ENCODE peak calls at places on chromosomes 4 and X, in four cellular contexts. G is stimulated activated CD4-positive, alpha-beta T cell treated with anti-CD3 and anti-CD28 coated beads, Interleukin-15, amount 100 ng/mL, for 24 hours; B is stimulated activated CD8-positive, alpha-beta memory T cell treated with anti-CD3 and anti-CD28 coated beads, Interleukin-4, amount 100 ng/mL, for 1 hour; F is thoracic aorta. W is an unnamed sample.

GRCh38 chrX:118226060-118226428 is 109.4 kb upstream of the KLHL13 start:
- DNase-seq in G (no peak), B (no peak), F (no peak), W (no peak)

GRCh38 chr4:73897380-73898136 is 28.4 kb downstream of the CXCL1 start:
- DNase-seq in G (no peak), B (no peak), F (no peak), W (no peak)

GRCh38 chr4:17771284-17771908 is 10.0 kb downstream of the FAM184B start:
- DNase-seq in G (no peak), B (no peak), F (no peak), W (no peak)

GRCh38 chr4:79249879-79250503 is 75.9 kb downstream of the NAA11 start:
- DNase-seq in G (no peak), B (no peak), F (no peak), W (no peak)

GRCh38 chr4:7322166-7322991 is 112.4 kb downstream of the PSAPL1 start:
- DNase-seq in G (no peak), B (no peak), F (no peak), W (no peak)

GRCh38 chr4:36374836-36375511 is 93.6 kb downstream of the DTHD1 start:
- DNase-seq in G (no peak), B (no peak), F (no peak), W (no peak)

GRCh38 chr4:175330236-175330635 is 412.1 kb downstream of the ADAM29 start:
- DNase-seq in G (no peak), B (no peak), F (no peak), W (no peak)

GRCh38 chrX:25524150-25524549 is 508.4 kb upstream of the ARX start:
- DNase-seq in G (no peak), B (no peak), F (no peak), W (no peak)

GRCh38 chr4:124121511-124121934 is 591.0 kb downstream of the ANKRD50 start:
- DNase-seq in G (no peak), B (no peak), F (no peak), W (no peak)

GRCh38 chr4:167117273-167117672 is 117.0 kb downstream of the SPOCK3 start:
- DNase-seq in G (no peak), B (no peak), F (no peak), W (no peak)

GRCh38 chr4:17367201-17367600 is 144.7 kb downstream of the QDPR start:
- DNase-seq in G (no peak), B (no peak), F (no peak), W (no peak)

GRCh38 chr4:3340703-3341088 is 47.9 kb downstream of the RGS12 start:
- DNase-seq in G (no peak), B (no peak), F (no peak), W (no peak)

GRCh38 chrX:78886550-78886949 is 58.6 kb upstream of the P2RY10 start:
- DNase-seq in G (no peak), B (no peak), F (no peak), W (no peak)

GRCh38 chrX:142089193-142089592 is 115.9 kb downstream of the MAGEC2 start:
- DNase-seq in G (no peak), B (no peak), F (no peak), W (no peak)

GRCh38 chr4:40484346-40484745 is 145.3 kb downstream of the RBM47 start:
- DNase-seq in G (no peak), B (no peak), F (no peak), W (no peak)

GRCh38 chrX:49756692-49757091 is 60.9 kb upstream of the PAGE1 start:
- DNase-seq in G (no peak), B (no peak), F (no peak), W (no peak)

GRCh38 chr4:158796370-158797140 is 27.7 kb downstream of the FNIP2 start:
- DNase-seq in G (no peak), B (no peak), F (no peak), W (no peak)

GRCh38 chr4:24141836-24142235 is 252.0 kb upstream of the PPARGC1A start:
- DNase-seq in G (no peak), B (no peak), F (no peak), W (no peak)

GRCh38 chr4:25291158-25291733 is 21.3 kb upstream of the ZCCHC4 start:
- DNase-seq in G (no peak), B (no peak), F (no peak), W (no peak)

GRCh38 chrX:35625714-35626113 is 172.4 kb upstream of the MAGEB16 start:
- DNase-seq in G (no peak), B (no peak), F (no peak), W (no peak)

GRCh38 chr4:183314336-183314735 is 5.7 kb downstream of the CLDN22 start:
- DNase-seq in G (no peak), B (no peak), F (no peak), W (no peak)

GRCh38 chrX:40474205-40474626 is 106.6 kb upstream of the ATP6AP2 start:
- DNase-seq in G (no peak), B (no peak), F (no peak), W (no peak)

GRCh38 chr4:40211224-40212185 is 14.7 kb downstream of the RHOH start:
- DNase-seq in G (no peak), B (no peak), F (no peak), W (no peak)

GRCh38 chr4:94649381-94650128 is 108.2 kb upstream of the BMPR1B start:
- DNase-seq in G (no peak), B (no peak), F (no peak), W (no peak)

GRCh38 chr4:123564758-123565346 is 168.3 kb downstream of the SPRY1 start:
- DNase-seq in G (peak; percentile 45), B (peak; percentile 5), F (no peak), W (peak; percentile 34)

GRCh38 chr4:26992657-26993361 is 132.2 kb downstream of the STIM2 start:
- DNase-seq in G (peak; percentile 63), B (no peak), F (no peak), W (peak; percentile 73)

GRCh38 chr4:165384608-165385007 is 5.8 kb downstream of the CPE start:
- DNase-seq in G (no peak), B (no peak), F (no peak), W (no peak)

GRCh38 chr4:71206763-71207162 is 132.1 kb upstream of the SLC4A4 start:
- DNase-seq in G (no peak), B (no peak), F (no peak), W (no peak)

GRCh38 chr4:5958199-5958735 is 60.0 kb downstream of the C4orf50 start:
- DNase-seq in G (no peak), B (no peak), F (no peak), W (no peak)

GRCh38 chrX:70424801-70425200 is 1.7 kb downstream of the GDPD2 start:
- DNase-seq in G (no peak), B (no peak), F (no peak), W (no peak)

GRCh38 chrX:91435465-91435864 is 826 bp downstream of the PABPC5 start:
- DNase-seq in G (no peak), B (no peak), F (no peak), W (no peak)

GRCh38 chr4:5940470-5941203 is 47.8 kb upstream of the CRMP1 start:
- DNase-seq in G (no peak), B (no peak), F (no peak), W (no peak)

W was measured in memory B cell.